ENCODE peak calls at places on chromosomes 3 and 15, in eight cellular contexts. One of them, this sample, is unnamed.

GRCh38 chr3:42539871-42540714 is 37.6 kb downstream of the VIPR1 start:
- DNase-seq in fibroblast of lung: no peak
- DNase-seq in heart left ventricle: peak
- DNase-seq in mucosa of descending colon: peak
- DNase-seq in AG10803: no peak
- DNase-seq in colonic mucosa: peak
- DNase-seq in BJ: no peak
- DNase-seq in GM23338: peak
- DNase-seq in this sample: no peak

GRCh38 chr3:56125358-56126005 is 342.8 kb downstream of the ERC2 start:
- DNase-seq in AG10803: peak
- DNase-seq in fibroblast of lung: peak
- DNase-seq in GM23338: peak
- DNase-seq in mucosa of descending colon: peak
- DNase-seq in heart left ventricle: no peak
- DNase-seq in colonic mucosa: no peak
- DNase-seq in BJ: peak
- DNase-seq in this sample: peak

GRCh38 chr3:50472958-50473357 is 30.5 kb downstream of the CACNA2D2 start:
- DNase-seq in mucosa of descending colon: no peak
- DNase-seq in BJ: no peak
- DNase-seq in colonic mucosa: no peak
- DNase-seq in heart left ventricle: no peak
- DNase-seq in fibroblast of lung: no peak
- DNase-seq in GM23338: no peak
- DNase-seq in AG10803: no peak
- DNase-seq in this sample: no peak

GRCh38 chr15:31081568-31082250 is 19.8 kb downstream of the TRPM1 start:
- DNase-seq in mucosa of descending colon: peak
- DNase-seq in BJ: no peak
- DNase-seq in AG10803: no peak
- DNase-seq in heart left ventricle: no peak
- DNase-seq in fibroblast of lung: no peak
- DNase-seq in GM23338: no peak
- DNase-seq in colonic mucosa: peak
- DNase-seq in this sample: no peak

GRCh38 chr3:187778726-187779125 is 33.5 kb upstream of the BCL6 start:
- DNase-seq in BJ: no peak
- DNase-seq in colonic mucosa: no peak
- DNase-seq in fibroblast of lung: no peak
- DNase-seq in heart left ventricle: no peak
- DNase-seq in mucosa of descending colon: no peak
- DNase-seq in GM23338: no peak
- DNase-seq in AG10803: no peak
- DNase-seq in this sample: no peak

GRCh38 chr15:64071931-64072765 is 21.5 kb downstream of the CIAO2A start:
- DNase-seq in heart left ventricle: no peak
- DNase-seq in BJ: no peak
- DNase-seq in colonic mucosa: no peak
- DNase-seq in GM23338: no peak
- DNase-seq in fibroblast of lung: no peak
- DNase-seq in mucosa of descending colon: no peak
- DNase-seq in AG10803: no peak
- DNase-seq in this sample: no peak

GRCh38 chr3:12470111-12470510 is 14.2 kb upstream of the TSEN2 start:
- DNase-seq in GM23338: no peak
- DNase-seq in heart left ventricle: no peak
- DNase-seq in mucosa of descending colon: no peak
- DNase-seq in colonic mucosa: no peak
- DNase-seq in AG10803: peak
- DNase-seq in BJ: no peak
- DNase-seq in fibroblast of lung: peak
- DNase-seq in this sample: peak

GRCh38 chr15:55552926-55553325 is 35.2 kb downstream of the PYGO1 start:
- DNase-seq in heart left ventricle: peak
- DNase-seq in GM23338: peak
- DNase-seq in mucosa of descending colon: no peak
- DNase-seq in fibroblast of lung: peak
- DNase-seq in colonic mucosa: no peak
- DNase-seq in AG10803: peak
- DNase-seq in BJ: no peak
- DNase-seq in this sample: peak

GRCh38 chr3:79604681-79605080 is 163.1 kb downstream of the ROBO1 start:
- DNase-seq in mucosa of descending colon: no peak
- DNase-seq in heart left ventricle: no peak
- DNase-seq in BJ: no peak
- DNase-seq in AG10803: no peak
- DNase-seq in fibroblast of lung: peak
- DNase-seq in colonic mucosa: no peak
- DNase-seq in GM23338: no peak
- DNase-seq in this sample: peak

GRCh38 chr15:62187910-62188309 is 22.8 kb upstream of the C2CD4B start:
- DNase-seq in AG10803: no peak
- DNase-seq in GM23338: no peak
- DNase-seq in BJ: no peak
- DNase-seq in fibroblast of lung: no peak
- DNase-seq in mucosa of descending colon: no peak
- DNase-seq in heart left ventricle: no peak
- DNase-seq in colonic mucosa: no peak
- DNase-seq in this sample: no peak

GRCh38 chr3:109927161-109927560 is 589.8 kb upstream of the DPPA4 start:
- DNase-seq in BJ: peak
- DNase-seq in mucosa of descending colon: no peak
- DNase-seq in heart left ventricle: no peak
- DNase-seq in AG10803: peak
- DNase-seq in fibroblast of lung: peak
- DNase-seq in colonic mucosa: no peak
- DNase-seq in GM23338: no peak
- DNase-seq in this sample: peak

GRCh38 chr3:24683090-24683489 is 188.4 kb upstream of the THRB start:
- DNase-seq in BJ: no peak
- DNase-seq in heart left ventricle: no peak
- DNase-seq in GM23338: no peak
- DNase-seq in colonic mucosa: no peak
- DNase-seq in mucosa of descending colon: no peak
- DNase-seq in fibroblast of lung: peak
- DNase-seq in AG10803: peak
- DNase-seq in this sample: no peak

GRCh38 chr15:64019764-64020163 is 26.5 kb downstream of the DAPK2 start:
- DNase-seq in mucosa of descending colon: peak
- DNase-seq in GM23338: no peak
- DNase-seq in heart left ventricle: peak
- DNase-seq in colonic mucosa: peak
- DNase-seq in AG10803: peak
- DNase-seq in fibroblast of lung: peak
- DNase-seq in BJ: no peak
- DNase-seq in this sample: no peak

GRCh38 chr15:57527382-57528091 is 64.2 kb upstream of the MYZAP start:
- DNase-seq in BJ: no peak
- DNase-seq in AG10803: peak
- DNase-seq in GM23338: peak
- DNase-seq in mucosa of descending colon: peak
- DNase-seq in fibroblast of lung: peak
- DNase-seq in heart left ventricle: no peak
- DNase-seq in colonic mucosa: no peak
- DNase-seq in this sample: peak

GRCh38 chr3:150504473-150504872 is 41.8 kb downstream of the SERP1 start:
- DNase-seq in AG10803: no peak
- DNase-seq in BJ: no peak
- DNase-seq in mucosa of descending colon: no peak
- DNase-seq in GM23338: no peak
- DNase-seq in fibroblast of lung: no peak
- DNase-seq in colonic mucosa: no peak
- DNase-seq in heart left ventricle: no peak
- DNase-seq in this sample: no peak

GRCh38 chr3:43621406-43621973 is 321 bp downstream of the ANO10 start:
- DNase-seq in fibroblast of lung: no peak
- DNase-seq in heart left ventricle: no peak
- DNase-seq in BJ: no peak
- DNase-seq in mucosa of descending colon: peak
- DNase-seq in AG10803: no peak
- DNase-seq in GM23338: no peak
- DNase-seq in colonic mucosa: peak
- DNase-seq in this sample: no peak

GRCh38 chr3:35670408-35670807 is 31.1 kb downstream of the ARPP21 start:
- DNase-seq in colonic mucosa: no peak
- DNase-seq in mucosa of descending colon: no peak
- DNase-seq in BJ: no peak
- DNase-seq in AG10803: no peak
- DNase-seq in fibroblast of lung: no peak
- DNase-seq in GM23338: no peak
- DNase-seq in heart left ventricle: no peak
- DNase-seq in this sample: no peak

GRCh38 chr15:29308299-29308698 is 38.7 kb upstream of the NSMCE3 start:
- DNase-seq in mucosa of descending colon: no peak
- DNase-seq in fibroblast of lung: no peak
- DNase-seq in GM23338: no peak
- DNase-seq in heart left ventricle: no peak
- DNase-seq in colonic mucosa: no peak
- DNase-seq in AG10803: no peak
- DNase-seq in BJ: no peak
- DNase-seq in this sample: no peak
- TF ChIP-seq CTCF in mucosa of descending colon: no peak
- TF ChIP-seq CTCF in fibroblast of lung: no peak
- TF ChIP-seq CTCF in GM23338: no peak
- TF ChIP-seq CTCF in heart left ventricle: no peak
- TF ChIP-seq CTCF in colonic mucosa: no peak
- TF ChIP-seq CTCF in AG10803: no peak
- TF ChIP-seq CTCF in BJ: no peak
- TF ChIP-seq CTCF in this sample: no peak

DNA sequence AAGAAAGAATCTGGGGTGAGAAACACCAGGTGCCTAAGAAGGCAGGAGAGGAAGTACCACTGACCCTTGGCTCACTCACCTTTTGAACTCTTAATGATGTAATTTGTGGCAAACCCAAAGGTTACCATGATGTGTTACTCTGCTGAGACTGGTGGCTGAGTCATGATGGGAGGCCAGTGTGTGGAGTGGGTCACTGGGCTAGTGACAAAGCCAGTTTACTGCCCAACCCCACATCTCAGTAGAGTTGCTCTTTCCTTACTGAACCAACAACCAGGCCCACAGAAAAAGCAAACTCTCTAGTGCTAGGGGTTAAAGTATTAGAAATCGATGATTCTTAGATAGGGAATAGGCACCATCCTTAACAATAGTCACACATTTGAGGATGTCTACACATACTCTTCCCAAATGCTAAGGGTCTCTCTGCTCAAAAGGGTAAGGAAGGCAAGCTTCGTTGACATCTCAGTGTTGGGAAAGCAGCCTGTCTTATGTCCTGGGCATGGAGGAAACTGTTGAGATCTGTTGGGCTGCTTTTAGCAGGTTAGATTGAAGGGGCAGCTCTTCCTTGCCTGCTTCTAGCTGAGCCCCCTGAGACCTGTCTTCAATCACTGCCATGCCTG is 3.1 kb downstream of the RBP2 start:
- DNase-seq in heart left ventricle: no peak
- DNase-seq in mucosa of descending colon: no peak
- DNase-seq in GM23338: no peak
- DNase-seq in AG10803: no peak
- DNase-seq in colonic mucosa: no peak
- DNase-seq in BJ: no peak
- DNase-seq in fibroblast of lung: no peak
- DNase-seq in this sample: no peak
- H3K4me3 ChIP-seq in heart left ventricle: no peak
- H3K4me3 ChIP-seq in mucosa of descending colon: no peak
- H3K4me3 ChIP-seq in GM23338: no peak
- H3K4me3 ChIP-seq in AG10803: no peak
- H3K4me3 ChIP-seq in colonic mucosa: no peak
- H3K4me3 ChIP-seq in BJ: no peak
- H3K4me3 ChIP-seq in fibroblast of lung: no peak
- H3K4me3 ChIP-seq in this sample: no peak

GRCh38 chr15:53974121-53974520 is 4.1 kb upstream of the UNC13C start:
- DNase-seq in fibroblast of lung: no peak
- DNase-seq in AG10803: no peak
- DNase-seq in heart left ventricle: no peak
- DNase-seq in GM23338: no peak
- DNase-seq in mucosa of descending colon: no peak
- DNase-seq in BJ: no peak
- DNase-seq in colonic mucosa: no peak
- DNase-seq in this sample: no peak

GRCh38 chr15:53974813-53975212 is 3.4 kb upstream of the UNC13C start:
- DNase-seq in mucosa of descending colon: no peak
- DNase-seq in GM23338: no peak
- DNase-seq in AG10803: no peak
- DNase-seq in heart left ventricle: no peak
- DNase-seq in BJ: no peak
- DNase-seq in colonic mucosa: no peak
- DNase-seq in fibroblast of lung: no peak
- DNase-seq in this sample: no peak

GRCh38 chr15:53978248-53978906 is at the start of gene UNC13C:
- DNase-seq in BJ: no peak
- DNase-seq in heart left ventricle: no peak
- DNase-seq in GM23338: peak
- DNase-seq in AG10803: no peak
- DNase-seq in mucosa of descending colon: peak
- DNase-seq in fibroblast of lung: no peak
- DNase-seq in colonic mucosa: peak
- DNase-seq in this sample: no peak

GRCh38 chr15:53979051-53979788 is 979 bp downstream of the UNC13C start:
- DNase-seq in AG10803: no peak
- DNase-seq in mucosa of descending colon: no peak
- DNase-seq in heart left ventricle: no peak
- DNase-seq in BJ: no peak
- DNase-seq in fibroblast of lung: no peak
- DNase-seq in colonic mucosa: no peak
- DNase-seq in GM23338: no peak
- DNase-seq in this sample: no peak

DNA sequence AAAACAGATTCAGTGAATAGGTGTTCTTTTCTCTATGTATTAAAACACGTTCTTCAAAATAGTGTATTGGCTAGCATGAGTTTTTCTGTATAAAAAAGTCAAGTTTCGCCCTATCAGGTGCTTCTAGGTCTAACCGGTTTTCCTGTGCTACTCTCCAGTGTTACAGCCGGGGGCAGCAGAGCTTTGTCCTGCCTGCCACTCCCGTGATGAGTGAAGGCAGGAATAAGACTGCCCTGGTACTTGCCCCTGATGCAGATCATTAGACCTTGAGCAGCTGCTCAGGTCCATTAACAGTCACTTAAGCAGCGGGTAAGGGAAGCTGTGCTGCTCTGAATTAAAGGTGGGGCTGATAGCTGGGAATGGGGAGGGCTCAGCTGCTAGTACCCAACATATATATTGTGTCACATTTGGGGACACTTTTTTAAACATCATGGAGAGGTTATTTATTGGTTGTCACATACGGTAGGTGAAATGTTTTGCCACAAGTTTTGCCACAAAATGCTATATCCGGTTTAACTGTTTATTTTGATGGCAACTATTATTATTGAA is 1.3 kb upstream of the UNC13C start:
- DNase-seq in heart left ventricle: no peak
- DNase-seq in fibroblast of lung: no peak
- DNase-seq in GM23338: peak
- DNase-seq in mucosa of descending colon: no peak
- DNase-seq in BJ: no peak
- DNase-seq in colonic mucosa: no peak
- DNase-seq in AG10803: no peak
- DNase-seq in this sample: no peak
- TF ChIP-seq CTCF in heart left ventricle: no peak
- TF ChIP-seq CTCF in fibroblast of lung: peak
- TF ChIP-seq CTCF in GM23338: peak
- TF ChIP-seq CTCF in mucosa of descending colon: no peak
- TF ChIP-seq CTCF in BJ: no peak
- TF ChIP-seq CTCF in colonic mucosa: no peak
- TF ChIP-seq CTCF in AG10803: no peak
- TF ChIP-seq CTCF in this sample: no peak

GRCh38 chr15:96360581-96361308 is 30.2 kb downstream of the NR2F2 start:
- DNase-seq in colonic mucosa: no peak
- DNase-seq in BJ: no peak
- DNase-seq in mucosa of descending colon: no peak
- DNase-seq in heart left ventricle: no peak
- DNase-seq in AG10803: no peak
- DNase-seq in GM23338: peak
- DNase-seq in fibroblast of lung: no peak
- DNase-seq in this sample: no peak
- H3K4me3 ChIP-seq in colonic mucosa: peak
- H3K4me3 ChIP-seq in BJ: peak
- H3K4me3 ChIP-seq in mucosa of descending colon: no peak
- H3K4me3 ChIP-seq in heart left ventricle: peak
- H3K4me3 ChIP-seq in AG10803: peak
- H3K4me3 ChIP-seq in GM23338: peak
- H3K4me3 ChIP-seq in fibroblast of lung: peak
- H3K4me3 ChIP-seq in this sample: peak

This sample was measured in astrocyte of the spinal cord.